ENCODE peak calls at places on chromosomes 2 and 18, in six cellular contexts. One of them, this sample, is unnamed.

GRCh38 chr2:48723125-48723524 is 32.4 kb downstream of the LHCGR start:
- DNase-seq in Calu3: no peak
- DNase-seq in NCI-H460: peak; percentile 67
- DNase-seq in HuH-7: no peak
- DNase-seq in activated T-cell treated with anti-CD3 and anti-CD28 coated beads for 48 hours: no peak
- DNase-seq in OCI-LY7: no peak
- DNase-seq in this sample: no peak

GRCh38 chr2:166112193-166112605 is 15.6 kb downstream of the SCN1A start:
- DNase-seq in Calu3: no peak
- DNase-seq in NCI-H460: no peak
- DNase-seq in HuH-7: no peak
- DNase-seq in activated T-cell treated with anti-CD3 and anti-CD28 coated beads for 48 hours: no peak
- DNase-seq in OCI-LY7: no peak
- DNase-seq in this sample: no peak

GRCh38 chr2:240252872-240253511 is 112.5 kb upstream of the OTOS start:
- DNase-seq in Calu3: no peak
- DNase-seq in NCI-H460: no peak
- DNase-seq in HuH-7: no peak
- DNase-seq in activated T-cell treated with anti-CD3 and anti-CD28 coated beads for 48 hours: no peak
- DNase-seq in OCI-LY7: no peak
- DNase-seq in this sample: no peak

GRCh38 chr2:25632396-25632795 is 41.0 kb downstream of the DTNB start:
- DNase-seq in Calu3: no peak
- DNase-seq in NCI-H460: no peak
- DNase-seq in HuH-7: no peak
- DNase-seq in activated T-cell treated with anti-CD3 and anti-CD28 coated beads for 48 hours: no peak
- DNase-seq in OCI-LY7: no peak
- DNase-seq in this sample: no peak

GRCh38 chr2:158011055-158011771 is 90.5 kb upstream of the UPP2 start:
- DNase-seq in Calu3: peak; percentile 34
- DNase-seq in NCI-H460: no peak
- DNase-seq in HuH-7: no peak
- DNase-seq in activated T-cell treated with anti-CD3 and anti-CD28 coated beads for 48 hours: no peak
- DNase-seq in OCI-LY7: no peak
- DNase-seq in this sample: no peak

GRCh38 chr2:125160947-125161346 is 1135.9 kb downstream of the CNTNAP5 start:
- DNase-seq in Calu3: no peak
- DNase-seq in NCI-H460: no peak
- DNase-seq in HuH-7: no peak
- DNase-seq in activated T-cell treated with anti-CD3 and anti-CD28 coated beads for 48 hours: no peak
- DNase-seq in OCI-LY7: no peak
- DNase-seq in this sample: no peak

GRCh38 chr2:75018162-75018561 is 59.7 kb downstream of the POLE4 start:
- DNase-seq in Calu3: no peak
- DNase-seq in NCI-H460: no peak
- DNase-seq in HuH-7: no peak
- DNase-seq in activated T-cell treated with anti-CD3 and anti-CD28 coated beads for 48 hours: no peak
- DNase-seq in OCI-LY7: no peak
- DNase-seq in this sample: peak; percentile 11

GRCh38 chr2:83069724-83070123 is 1389.4 kb downstream of the SUCLG1 start:
- DNase-seq in Calu3: no peak
- DNase-seq in NCI-H460: no peak
- DNase-seq in HuH-7: no peak
- DNase-seq in activated T-cell treated with anti-CD3 and anti-CD28 coated beads for 48 hours: no peak
- DNase-seq in OCI-LY7: no peak
- DNase-seq in this sample: no peak

GRCh38 chr2:128433911-128434550 is 115.4 kb upstream of the HS6ST1 start:
- DNase-seq in Calu3: no peak
- DNase-seq in NCI-H460: no peak
- DNase-seq in HuH-7: no peak
- DNase-seq in activated T-cell treated with anti-CD3 and anti-CD28 coated beads for 48 hours: no peak
- DNase-seq in OCI-LY7: no peak
- DNase-seq in this sample: no peak

GRCh38 chr2:41943176-41943575 is 104.6 kb upstream of the PKDCC start:
- DNase-seq in Calu3: no peak
- DNase-seq in NCI-H460: no peak
- DNase-seq in HuH-7: no peak
- DNase-seq in activated T-cell treated with anti-CD3 and anti-CD28 coated beads for 48 hours: no peak
- DNase-seq in OCI-LY7: no peak
- DNase-seq in this sample: no peak

GRCh38 chr2:218859556-218859993 is at the start of gene WNT6:
- DNase-seq in Calu3: no peak
- DNase-seq in NCI-H460: no peak
- DNase-seq in HuH-7: no peak
- DNase-seq in activated T-cell treated with anti-CD3 and anti-CD28 coated beads for 48 hours: no peak
- DNase-seq in OCI-LY7: no peak
- DNase-seq in this sample: no peak

GRCh38 chr2:74232426-74232825 is 34.0 kb downstream of the MTHFD2 start:
- DNase-seq in Calu3: no peak
- DNase-seq in NCI-H460: no peak
- DNase-seq in HuH-7: no peak
- DNase-seq in activated T-cell treated with anti-CD3 and anti-CD28 coated beads for 48 hours: no peak
- DNase-seq in OCI-LY7: no peak
- DNase-seq in this sample: no peak

GRCh38 chr2:37301408-37301807 is 23.2 kb downstream of the PRKD3 start:
- DNase-seq in Calu3: no peak
- DNase-seq in NCI-H460: no peak
- DNase-seq in HuH-7: no peak
- DNase-seq in activated T-cell treated with anti-CD3 and anti-CD28 coated beads for 48 hours: no peak
- DNase-seq in OCI-LY7: no peak
- DNase-seq in this sample: peak; percentile 45

GRCh38 chr2:43107679-43108078 is 118.7 kb downstream of the ZFP36L2 start:
- DNase-seq in Calu3: no peak
- DNase-seq in NCI-H460: no peak
- DNase-seq in HuH-7: no peak
- DNase-seq in activated T-cell treated with anti-CD3 and anti-CD28 coated beads for 48 hours: no peak
- DNase-seq in OCI-LY7: no peak
- DNase-seq in this sample: no peak

GRCh38 chr2:28219736-28220364 is 172.8 kb upstream of the FOSL2 start:
- DNase-seq in Calu3: no peak
- DNase-seq in NCI-H460: no peak
- DNase-seq in HuH-7: no peak
- DNase-seq in activated T-cell treated with anti-CD3 and anti-CD28 coated beads for 48 hours: no peak
- DNase-seq in OCI-LY7: no peak
- DNase-seq in this sample: no peak

GRCh38 chr2:191385416-191386160 is 140.4 kb downstream of the MYO1B start:
- DNase-seq in Calu3: no peak
- DNase-seq in NCI-H460: no peak
- DNase-seq in HuH-7: no peak
- DNase-seq in activated T-cell treated with anti-CD3 and anti-CD28 coated beads for 48 hours: peak; percentile 5
- DNase-seq in OCI-LY7: peak; percentile 43
- DNase-seq in this sample: no peak

GRCh38 chr2:75822336-75822735 is 111.6 kb upstream of the GCFC2 start:
- DNase-seq in Calu3: no peak
- DNase-seq in NCI-H460: no peak
- DNase-seq in HuH-7: no peak
- DNase-seq in activated T-cell treated with anti-CD3 and anti-CD28 coated beads for 48 hours: no peak
- DNase-seq in OCI-LY7: no peak
- DNase-seq in this sample: no peak

GRCh38 chr2:181978351-181979150 is 7.1 kb upstream of the PPP1R1C start:
- DNase-seq in Calu3: no peak
- DNase-seq in NCI-H460: no peak
- DNase-seq in HuH-7: no peak
- DNase-seq in activated T-cell treated with anti-CD3 and anti-CD28 coated beads for 48 hours: no peak
- DNase-seq in OCI-LY7: no peak
- DNase-seq in this sample: no peak

GRCh38 chr2:64283641-64284371 is 139.6 kb upstream of the PELI1 start:
- DNase-seq in Calu3: no peak
- DNase-seq in NCI-H460: no peak
- DNase-seq in HuH-7: no peak
- DNase-seq in activated T-cell treated with anti-CD3 and anti-CD28 coated beads for 48 hours: no peak
- DNase-seq in OCI-LY7: peak; percentile 70
- DNase-seq in this sample: peak; percentile 66

GRCh38 chr2:182165196-182165595 is 179.5 kb downstream of the PPP1R1C start:
- DNase-seq in Calu3: no peak
- DNase-seq in NCI-H460: no peak
- DNase-seq in HuH-7: no peak
- DNase-seq in activated T-cell treated with anti-CD3 and anti-CD28 coated beads for 48 hours: no peak
- DNase-seq in OCI-LY7: no peak
- DNase-seq in this sample: no peak

GRCh38 chr2:185522472-185522871 is 216.1 kb upstream of the FSIP2 start:
- DNase-seq in Calu3: no peak
- DNase-seq in NCI-H460: no peak
- DNase-seq in HuH-7: no peak
- DNase-seq in activated T-cell treated with anti-CD3 and anti-CD28 coated beads for 48 hours: no peak
- DNase-seq in OCI-LY7: peak; percentile 2
- DNase-seq in this sample: peak; percentile 18

GRCh38 chr2:150136407-150136806 is 351.1 kb downstream of the RND3 start:
- DNase-seq in Calu3: no peak
- DNase-seq in NCI-H460: no peak
- DNase-seq in HuH-7: no peak
- DNase-seq in activated T-cell treated with anti-CD3 and anti-CD28 coated beads for 48 hours: no peak
- DNase-seq in OCI-LY7: no peak
- DNase-seq in this sample: no peak

GRCh38 chr18:25279133-25279532 is 72.8 kb downstream of the ZNF521 start:
- DNase-seq in Calu3: no peak
- DNase-seq in NCI-H460: no peak
- DNase-seq in HuH-7: no peak
- DNase-seq in activated T-cell treated with anti-CD3 and anti-CD28 coated beads for 48 hours: no peak
- DNase-seq in OCI-LY7: no peak
- DNase-seq in this sample: no peak

GRCh38 chr2:240426797-240427721 is 8.4 kb upstream of the GPC1 start:
- DNase-seq in Calu3: peak; percentile 40
- DNase-seq in NCI-H460: no peak
- DNase-seq in HuH-7: no peak
- DNase-seq in activated T-cell treated with anti-CD3 and anti-CD28 coated beads for 48 hours: no peak
- DNase-seq in OCI-LY7: no peak
- DNase-seq in this sample: peak; percentile 55

GRCh38 chr18:34592961-34593382 is 117.1 kb upstream of the DTNA start:
- DNase-seq in Calu3: peak; percentile 9
- DNase-seq in NCI-H460: no peak
- DNase-seq in HuH-7: no peak
- DNase-seq in activated T-cell treated with anti-CD3 and anti-CD28 coated beads for 48 hours: no peak
- DNase-seq in OCI-LY7: no peak
- DNase-seq in this sample: no peak

GRCh38 chr18:30486856-30487255 is 555.7 kb downstream of the DSC3 start:
- DNase-seq in Calu3: no peak
- DNase-seq in NCI-H460: no peak
- DNase-seq in HuH-7: no peak
- DNase-seq in activated T-cell treated with anti-CD3 and anti-CD28 coated beads for 48 hours: no peak
- DNase-seq in OCI-LY7: no peak
- DNase-seq in this sample: no peak

GRCh38 chr2:226678422-226678821 is 121.2 kb downstream of the IRS1 start:
- DNase-seq in Calu3: no peak
- DNase-seq in NCI-H460: no peak
- DNase-seq in HuH-7: no peak
- DNase-seq in activated T-cell treated with anti-CD3 and anti-CD28 coated beads for 48 hours: no peak
- DNase-seq in OCI-LY7: no peak
- DNase-seq in this sample: no peak

GRCh38 chr18:57542801-57543427 is 43.6 kb downstream of the FECH start:
- DNase-seq in Calu3: no peak
- DNase-seq in NCI-H460: no peak
- DNase-seq in HuH-7: no peak
- DNase-seq in activated T-cell treated with anti-CD3 and anti-CD28 coated beads for 48 hours: no peak
- DNase-seq in OCI-LY7: no peak
- DNase-seq in this sample: no peak

GRCh38 chr2:181788883-181789555 is 102.5 kb upstream of the ITPRID2 start:
- DNase-seq in Calu3: no peak
- DNase-seq in NCI-H460: no peak
- DNase-seq in HuH-7: no peak
- DNase-seq in activated T-cell treated with anti-CD3 and anti-CD28 coated beads for 48 hours: no peak
- DNase-seq in OCI-LY7: no peak
- DNase-seq in this sample: no peak

GRCh38 chr2:184596819-184597411 is 1.4 kb upstream of the ZNF804A start:
- DNase-seq in Calu3: no peak
- DNase-seq in NCI-H460: peak; percentile 69
- DNase-seq in HuH-7: no peak
- DNase-seq in activated T-cell treated with anti-CD3 and anti-CD28 coated beads for 48 hours: no peak
- DNase-seq in OCI-LY7: peak; percentile 91
- DNase-seq in this sample: peak; percentile 54

GRCh38 chr18:8496186-8496585 is 113.1 kb upstream of the RAB12 start:
- DNase-seq in Calu3: no peak
- DNase-seq in NCI-H460: no peak
- DNase-seq in HuH-7: no peak
- DNase-seq in activated T-cell treated with anti-CD3 and anti-CD28 coated beads for 48 hours: no peak
- DNase-seq in OCI-LY7: no peak
- DNase-seq in this sample: no peak

GRCh38 chr2:216017365-216017764 is 4.0 kb upstream of the MREG start:
- DNase-seq in Calu3: no peak
- DNase-seq in NCI-H460: no peak
- DNase-seq in HuH-7: no peak
- DNase-seq in activated T-cell treated with anti-CD3 and anti-CD28 coated beads for 48 hours: peak; percentile 20
- DNase-seq in OCI-LY7: peak; percentile 64
- DNase-seq in this sample: peak; percentile 91

This sample was measured in MM.1S.